ENCODE peak calls at places on chromosomes 2 and 18, in four cellular contexts. F is trophoblast cell, U is mesendoderm, N is H9. K is an unnamed sample.

GRCh38 chr2:241068942-241069810 is 32.9 kb downstream of the MTERF4 start:
- DNase-seq in F (no peak), U (no peak), N (no peak), K (no peak)

GRCh38 chr2:232174662-232175061 is 203.9 kb upstream of the ALPP start:
- DNase-seq in F (no peak), U (no peak), N (no peak), K (no peak)

GRCh38 chr18:3703732-3704176 is 253.8 kb downstream of the TGIF1 start:
- DNase-seq in F (peak), U (peak), N (peak), K (peak)

GRCh38 chr2:216992056-216992455 is 132.2 kb upstream of the TNP1 start:
- DNase-seq in F (no peak), U (no peak), N (no peak), K (no peak)

GRCh38 chr2:52220393-52220792 is 1188.5 kb upstream of the NRXN1 start:
- DNase-seq in F (no peak), U (no peak), N (no peak), K (no peak)

GRCh38 chr2:73907840-73908452 is 15.1 kb downstream of the ACTG2 start:
- DNase-seq in F (no peak), U (peak), N (peak), K (peak)

GRCh38 chr18:40348196-40348595 is 1606.8 kb upstream of the PIK3C3 start:
- DNase-seq in F (no peak), U (no peak), N (no peak), K (no peak)

GRCh38 chr2:23662941-23663729 is 263.8 kb downstream of the ATAD2B start:
- DNase-seq in F (no peak), U (no peak), N (no peak), K (no peak)

GRCh38 chr18:76528477-76529432 is 33.7 kb upstream of the ZNF516 start:
- DNase-seq in F (no peak), U (peak), N (no peak), K (peak)
- H2BK5ac ChIP-seq in F (no peak), U (no peak), N (no peak), K (peak)

DNA sequence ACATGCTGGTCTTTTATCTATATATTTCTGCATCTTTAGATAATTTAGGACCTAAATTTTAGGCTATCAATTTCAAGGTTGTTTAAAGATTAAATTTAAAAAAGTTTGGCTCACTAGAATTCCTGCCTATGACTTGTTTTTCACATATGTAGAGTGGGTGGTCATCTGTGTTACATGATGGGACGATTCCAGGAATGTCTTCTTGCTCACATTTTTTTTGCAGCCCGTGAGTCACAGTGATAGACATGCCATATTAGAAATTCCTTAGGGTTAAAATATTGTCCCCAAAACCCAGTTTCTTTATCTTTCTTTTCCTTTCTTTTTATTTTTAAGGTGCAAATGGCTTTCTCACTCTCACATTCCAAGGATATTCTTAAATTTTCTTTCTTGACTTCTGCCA is 652.0 kb downstream of the PLCL1 start:
- DNase-seq in F (no peak), U (no peak), N (no peak), K (peak)
- H2BK5ac ChIP-seq in F (no peak), U (no peak), N (no peak), K (no peak)

GRCh38 chr18:76943542-76944339 is 121.4 kb downstream of the ZNF236 start:
- DNase-seq in F (peak), U (no peak), N (no peak), K (peak)
- H2BK5ac ChIP-seq in F (no peak), U (no peak), N (no peak), K (peak)

DNA sequence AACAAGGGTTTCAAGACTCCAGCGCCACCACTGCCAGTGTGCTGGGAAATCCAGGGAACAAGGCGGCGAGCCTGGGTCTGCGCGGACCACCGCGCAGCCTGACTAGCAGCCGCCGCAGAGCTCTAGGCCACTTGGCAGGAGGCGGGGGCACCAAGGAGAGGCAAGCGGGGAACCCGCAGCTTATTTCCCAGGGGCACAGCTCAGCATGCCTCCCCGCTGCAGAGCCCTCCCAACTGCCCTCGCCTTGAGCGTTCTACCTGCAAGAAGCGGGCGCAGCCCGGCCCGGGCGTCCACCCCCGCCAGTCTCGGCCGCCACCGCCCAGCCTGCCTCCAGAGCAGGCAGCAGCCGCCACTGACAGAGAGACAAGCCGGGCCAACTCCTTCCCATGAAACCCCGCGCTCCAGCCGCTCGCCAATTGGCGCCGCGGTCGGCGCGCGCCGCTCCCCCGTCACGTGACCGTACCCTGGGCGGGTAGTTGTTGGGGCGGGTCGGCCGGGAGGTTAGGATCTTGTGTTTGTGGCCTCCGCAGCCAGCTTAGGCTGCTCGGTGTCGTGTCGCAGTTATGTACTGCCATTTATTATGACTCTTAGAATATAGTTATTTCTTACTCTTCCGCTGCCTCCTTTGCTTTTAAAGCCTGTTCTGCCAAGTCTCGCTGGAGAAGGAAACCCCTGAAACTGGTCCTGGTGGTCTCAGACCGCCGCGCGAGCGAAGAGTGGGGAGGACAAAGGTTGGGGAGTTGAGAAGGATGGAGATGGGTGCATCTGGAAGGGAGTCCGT is at the start of gene LNPK:
- DNase-seq in F (peak), U (peak), N (peak), K (peak)
- H2BK5ac ChIP-seq in F (peak), U (no peak), N (no peak), K (peak)

DNA sequence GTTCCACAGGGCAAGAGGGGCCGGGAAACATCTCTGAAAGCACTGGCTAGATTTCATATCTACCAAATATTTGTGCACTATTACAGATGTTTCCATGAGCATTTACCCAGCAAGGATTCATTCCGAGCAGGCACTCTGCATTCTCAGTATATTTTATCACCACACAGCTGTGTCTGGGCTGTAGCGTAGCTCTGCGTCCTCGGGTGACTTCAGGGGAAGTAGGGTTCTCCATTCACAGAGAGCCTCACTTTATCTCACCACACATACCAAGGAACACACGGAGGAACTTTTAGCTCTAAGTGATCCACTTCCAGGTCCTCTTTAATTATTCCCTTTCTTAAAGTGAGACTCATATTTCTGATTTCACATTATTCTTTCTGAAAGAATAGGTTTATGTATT is 3.8 kb downstream of the CCDC195 start:
- DNase-seq in F (no peak), U (no peak), N (no peak), K (peak)
- H2BK5ac ChIP-seq in F (no peak), U (no peak), N (no peak), K (no peak)

K was measured in IMR-90.